ENCODE peak calls at places on chromosomes 11 and 22, in nine cellular contexts. F is HL-60, U is left ventricle myocardium inferior, Y is A549, E is GM06990, Z is ovary, I is GM12865, W is colonic mucosa, C is stomach. K is an unnamed sample.

GRCh38 chr22:31248138-31248745 is 36.1 kb downstream of the LIMK2 start:
- DNase-seq in I (no peak), C (peak; percentile 57), E (no peak), U (peak; percentile 76), Y (no peak), F (peak; percentile 43), W (peak; percentile 55), Z (peak; percentile 76), K (peak; percentile 97)

GRCh38 chr11:118084247-118084646 is 2.5 kb downstream of the SMIM35 start:
- DNase-seq in I (no peak), F (peak; percentile 58), U (no peak), Y (no peak), C (no peak), Z (no peak), E (no peak), W (peak; percentile 58), K (peak; percentile 45)

GRCh38 chr11:93476796-93477195 is 66.4 kb downstream of the SMCO4 start:
- DNase-seq in I (no peak), U (no peak), F (no peak), Z (no peak), C (no peak), E (no peak), Y (peak; percentile 6), W (no peak), K (peak; percentile 64)

GRCh38 chr11:15484398-15484797 is 369.7 kb downstream of the INSC start:
- DNase-seq in U (no peak), Y (no peak), E (no peak), F (no peak), C (no peak), I (no peak), Z (no peak), W (no peak), K (no peak)

GRCh38 chr11:66391322-66391721 is 19.8 kb upstream of the SLC29A2 start:
- DNase-seq in I (no peak), Y (no peak), C (no peak), E (peak; percentile 33), F (no peak), U (no peak), W (no peak), Z (no peak), K (no peak)

GRCh38 chr11:17864478-17864941 is 129.9 kb downstream of the KCNC1 start:
- DNase-seq in U (no peak), Y (peak; percentile 9), E (no peak), F (no peak), C (peak; percentile 32), I (peak; percentile 28), W (peak; percentile 26), Z (no peak), K (peak; percentile 11)

GRCh38 chr11:126926376-126926791 is 74.2 kb downstream of the KIRREL3 start:
- DNase-seq in E (no peak), F (no peak), Y (no peak), Z (no peak), W (no peak), I (no peak), U (no peak), C (no peak), K (no peak)

GRCh38 chr11:46808804-46809431 is 37.2 kb downstream of the CKAP5 start:
- DNase-seq in Z (no peak), Y (peak; percentile 31), W (no peak), C (no peak), I (peak; percentile 8), F (peak; percentile 33), U (no peak), E (no peak), K (peak; percentile 78)

GRCh38 chr22:37559901-37560681 is at the start of gene CDC42EP1:
- DNase-seq in W (peak; percentile 84), E (no peak), Y (no peak), C (peak; percentile 74), Z (peak; percentile 73), I (no peak), F (no peak), U (peak; percentile 65), K (peak; percentile 59)

GRCh38 chr22:37560682-37561208 is 465 bp downstream of the CDC42EP1 start:
- DNase-seq in F (no peak), W (no peak), C (no peak), Y (no peak), E (no peak), I (no peak), Z (peak; percentile 73), U (peak; percentile 69), K (peak; percentile 61)

GRCh38 chr22:37561209-37562048 is 1.1 kb downstream of the CDC42EP1 start:
- DNase-seq in I (peak; percentile 73), Z (peak; percentile 94), W (peak; percentile 99), F (no peak), Y (peak; percentile 74), C (peak; percentile 95), U (peak; percentile 93), E (peak; percentile 69), K (peak; percentile 90)

GRCh38 chr22:37558815-37559214 is 1.5 kb upstream of the CDC42EP1 start:
- DNase-seq in I (no peak), Z (no peak), F (no peak), W (no peak), U (no peak), E (no peak), C (no peak), Y (no peak), K (no peak)

DNA sequence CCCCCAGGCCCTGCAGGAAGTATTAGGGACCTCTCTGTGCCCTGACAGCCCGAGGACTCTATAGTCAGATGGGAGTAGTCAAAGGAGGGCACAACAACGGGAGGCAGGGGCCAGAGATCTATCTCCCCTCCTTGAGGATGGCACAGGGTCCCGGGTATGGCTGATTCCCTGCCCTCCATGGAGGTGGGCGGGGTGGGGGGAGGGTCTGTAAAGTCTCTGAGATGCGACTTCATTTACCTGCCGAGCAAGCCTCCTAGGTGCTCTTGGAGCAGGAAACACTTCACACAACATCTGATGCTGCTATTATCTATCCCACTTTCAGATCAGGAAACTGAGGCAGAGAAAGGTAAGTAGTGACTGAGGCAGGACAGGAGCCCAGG is 769 bp upstream of the CDC42EP1 start:
- DNase-seq in E (no peak), W (no peak), F (no peak), Z (no peak), C (no peak), I (no peak), U (no peak), Y (no peak), K (no peak)
- H3K4me3 ChIP-seq in E (no peak overlapping the region), W (peak overlapping the region; percentile 31), F (no peak overlapping the region), Z (peak overlapping the region; percentile 61), C (peak overlapping the region; percentile 83), I (no peak overlapping the region), U (peak overlapping the region; percentile 82), Y (peak overlapping the region; percentile 98), K (peak overlapping the region; percentile 85)

DNA sequence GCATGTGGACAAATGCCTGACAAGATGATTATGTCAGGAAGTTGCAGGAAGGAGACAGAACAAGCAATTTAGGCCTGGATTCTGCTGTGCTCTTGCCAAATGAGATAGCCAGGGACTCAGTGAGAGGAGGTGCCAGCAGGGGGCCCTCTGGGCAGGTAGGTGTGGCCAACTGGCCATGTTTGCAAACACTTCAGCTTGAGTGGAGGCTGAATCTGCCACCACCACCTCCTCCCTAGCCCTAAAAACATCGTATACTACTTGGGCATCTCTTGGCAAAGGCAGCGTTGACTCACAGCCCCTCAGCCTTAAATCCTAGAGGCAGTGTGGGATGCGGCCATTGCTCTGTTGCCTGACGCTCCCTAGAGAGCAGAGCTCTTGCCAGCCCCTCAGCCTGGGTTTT is 95.1 kb upstream of the PLET1 start:
- DNase-seq in F (no peak), U (no peak), I (peak; percentile 27), W (peak; percentile 28), Y (no peak), Z (peak; percentile 42), C (peak; percentile 31), E (no peak), K (peak; percentile 47)
- TF ChIP-seq CTCF in F (peak; percentile 4), U (peak; percentile 30), I (peak; percentile 33), W (no peak), Y (no peak), Z (no peak), C (no peak), E (peak; percentile 51), K (peak; percentile 47)

DNA sequence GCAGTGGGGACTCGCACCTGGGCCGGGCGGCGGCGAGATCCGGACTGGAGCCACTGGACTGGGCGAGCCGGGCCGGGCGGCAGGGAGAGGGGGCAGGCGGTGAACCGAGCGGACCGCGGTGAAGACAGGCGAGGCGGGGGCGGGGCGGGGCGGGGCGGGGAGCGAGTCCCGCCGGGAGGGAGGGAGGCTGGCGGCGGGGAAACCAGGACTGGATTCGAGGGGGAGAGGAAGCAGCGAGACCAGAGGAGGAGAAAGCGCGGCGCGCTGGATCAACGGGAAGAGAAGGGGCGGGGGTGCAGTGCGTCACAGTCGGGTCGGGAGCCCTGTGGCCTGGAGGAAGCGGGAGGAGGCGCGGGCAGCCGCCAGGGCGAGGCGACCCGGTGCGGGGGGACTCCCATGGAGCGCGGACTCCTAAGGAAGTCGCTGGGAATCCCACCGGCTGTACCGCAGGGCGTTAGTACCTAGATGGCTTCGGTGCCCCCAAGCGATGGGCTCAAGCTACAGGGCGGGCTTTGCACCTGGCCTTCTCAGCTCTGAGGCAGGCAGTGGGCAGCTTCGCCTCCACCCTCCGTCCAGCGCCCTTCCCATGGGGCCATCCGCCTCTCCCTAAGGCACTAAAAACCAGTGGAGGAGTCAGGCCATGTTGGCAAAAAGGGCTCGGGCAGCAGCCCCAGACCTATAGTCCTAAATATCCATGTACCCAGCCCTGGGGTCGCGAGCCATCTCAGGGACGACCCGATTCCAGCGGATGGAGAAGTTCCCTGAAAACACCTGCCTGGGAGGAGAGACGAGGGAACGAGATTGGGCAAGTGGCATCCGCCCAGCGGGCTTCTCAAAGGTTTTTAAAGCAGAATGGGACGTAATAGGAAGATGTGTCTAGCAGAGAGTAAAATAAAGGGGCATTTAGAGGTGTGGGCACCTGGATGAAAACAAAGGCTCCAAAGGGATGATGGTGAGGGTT is at the start of gene TMEM121B:
- DNase-seq in U (peak; percentile 80), C (peak; percentile 50), F (peak; percentile 77), W (no peak), E (no peak), Y (no peak), I (no peak), Z (peak; percentile 21), K (peak; percentile 44)
- H3K4me3 ChIP-seq in U (peak within 1 kb of the TSS; percentile 81), C (peak within 1 kb of the TSS; percentile 54), F (peak within 1 kb of the TSS; percentile 48), W (peak within 1 kb of the TSS; percentile 52), E (peak within 1 kb of the TSS; percentile 10), Y (peak within 1 kb of the TSS; percentile 44), I (no peak within 1 kb of the TSS), Z (peak within 1 kb of the TSS; percentile 38), K (peak within 1 kb of the TSS; percentile 42)

GRCh38 chr22:19989725-19990067 is 26.9 kb downstream of the ARVCF start:
- DNase-seq in F (no peak), W (no peak), E (no peak), Y (no peak), U (no peak), Z (no peak), I (no peak), C (no peak), K (no peak)

GRCh38 chr22:19987394-19988306 is 29.0 kb downstream of the ARVCF start:
- DNase-seq in C (no peak), Y (no peak), I (no peak), U (no peak), W (peak; percentile 36), Z (peak; percentile 44), E (no peak), F (no peak), K (no peak)

GRCh38 chr22:19990188-19990587 is 26.4 kb downstream of the ARVCF start:
- DNase-seq in E (no peak), Y (no peak), Z (no peak), F (no peak), I (no peak), C (no peak), U (no peak), W (no peak), K (no peak)

GRCh38 chr22:19988331-19988808 is 28.3 kb downstream of the ARVCF start:
- DNase-seq in I (no peak), Z (no peak), Y (no peak), E (no peak), U (no peak), F (no peak), W (no peak), C (no peak), K (no peak)

DNA sequence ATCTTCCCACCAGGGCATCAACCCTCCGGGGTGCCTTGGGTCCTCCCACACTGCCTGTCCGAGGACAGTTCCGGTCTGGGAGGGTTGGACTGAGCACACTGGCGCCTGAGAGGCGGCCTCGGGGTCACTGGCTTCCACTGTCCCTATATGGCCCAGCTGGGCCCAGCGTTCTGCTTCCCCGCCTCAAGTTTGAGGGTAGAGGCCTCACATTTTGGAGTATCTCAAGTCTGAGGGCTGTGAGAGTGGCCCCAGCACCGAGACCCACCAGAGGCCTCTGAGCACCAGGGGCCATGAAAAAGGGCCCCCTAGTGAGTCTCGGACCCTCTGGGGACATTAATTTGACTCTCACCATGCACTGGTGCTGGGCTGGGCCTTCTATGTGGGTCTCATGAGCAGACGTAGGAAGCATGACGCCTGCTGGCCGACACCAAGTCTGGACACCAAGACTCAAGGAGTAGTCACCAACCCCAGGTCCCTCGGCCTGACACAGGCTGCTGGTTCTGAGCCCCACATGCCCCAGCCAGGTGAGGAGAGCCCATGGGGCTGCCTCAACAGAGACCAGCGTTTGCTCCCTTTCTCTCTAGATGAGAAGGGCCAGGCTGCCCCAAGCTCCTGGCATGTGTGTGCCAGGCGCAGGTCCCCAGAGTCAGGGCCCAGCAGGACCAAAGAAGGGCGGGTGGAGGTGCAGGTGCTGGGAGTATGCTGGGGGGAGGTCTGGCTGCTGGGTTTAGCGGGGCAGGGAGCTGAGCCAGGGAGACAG is 27.5 kb downstream of the ARVCF start:
- DNase-seq in C (no peak), W (no peak), Y (no peak), F (no peak), U (no peak), Z (no peak), I (no peak), E (no peak), K (no peak)
- TF ChIP-seq CTCF in C (no peak), W (no peak), Y (no peak), F (no peak), U (no peak), Z (no peak), I (no peak), E (no peak), K (no peak)